ENCODE peak calls at places on chromosomes 7 and 10, in four cellular contexts. C is naive thymus-derived CD8-positive, alpha-beta T cell; M is right cardiac atrium; E is NCI-H345. X is an unnamed sample.

GRCh38 chr10:69123306-69123746 is 652 bp upstream of the VPS26A start:
- DNase-seq in C (no peak), M (peak; percentile 84), E (peak; percentile 36), X (no peak)

GRCh38 chr7:33970566-33970965 is 65.2 kb downstream of the BMPER start:
- DNase-seq in C (no peak), M (no peak), E (no peak), X (no peak)

GRCh38 chr7:27115161-27116018 is 12.9 kb upstream of the HOXA2 start:
- DNase-seq in C (no peak), M (no peak), E (no peak), X (peak; percentile 81)

GRCh38 chr7:50792342-50793114 is 9.8 kb upstream of the GRB10 start:
- DNase-seq in C (peak; percentile 18), M (peak; percentile 81), E (peak; percentile 34), X (peak; percentile 78)

GRCh38 chr10:98268694-98269386 is 846 bp upstream of the LOXL4 start:
- DNase-seq in C (no peak), M (no peak), E (peak; percentile 69), X (peak; percentile 73)

GRCh38 chr7:4078580-4078979 is 603.5 kb upstream of the FOXK1 start:
- DNase-seq in C (no peak), M (no peak), E (no peak), X (no peak)

GRCh38 chr10:13351340-13351915 is 3.3 kb upstream of the SEPHS1 start:
- DNase-seq in C (peak; percentile 47), M (no peak), E (no peak), X (no peak)

GRCh38 chr10:6796231-6796630 is 216.2 kb upstream of the PRKCQ start:
- DNase-seq in C (no peak), M (no peak), E (no peak), X (no peak)

GRCh38 chr7:5780801-5781496 is 514 bp downstream of the RNF216 start:
- DNase-seq in C (no peak), M (peak; percentile 78), E (peak; percentile 44), X (peak; percentile 84)

GRCh38 chr7:158239290-158239981 is 348.2 kb downstream of the PTPRN2 start:
- DNase-seq in C (no peak), M (peak; percentile 71), E (peak; percentile 94), X (no peak)

GRCh38 chr7:120519224-120519623 is 246.2 kb downstream of the KCND2 start:
- DNase-seq in C (no peak), M (no peak), E (no peak), X (no peak)

GRCh38 chr10:7525314-7526016 is 114.6 kb upstream of the SFMBT2 start:
- DNase-seq in C (peak; percentile 73), M (no peak), E (peak; percentile 27), X (no peak)

GRCh38 chr10:129468187-129468586 is 1.1 kb downstream of the MGMT start:
- DNase-seq in C (no peak), M (no peak), E (no peak), X (peak; percentile 52)

GRCh38 chr10:21173433-21173963 is 276.4 kb upstream of the NEBL start:
- DNase-seq in C (no peak), M (peak; percentile 44), E (peak; percentile 30), X (peak; percentile 55)

GRCh38 chr10:86520871-86521619 is 547 bp downstream of the WAPL start:
- DNase-seq in C (peak; percentile 31), M (peak; percentile 83), E (peak; percentile 3), X (peak; percentile 84)

GRCh38 chr7:98394377-98394836 is 6.5 kb downstream of the BAIAP2L1 start:
- DNase-seq in C (no peak), M (no peak), E (no peak), X (no peak)

GRCh38 chr7:142859829-142860228 is 5.0 kb downstream of the EPHB6 start:
- DNase-seq in C (no peak), M (peak; percentile 80), E (no peak), X (no peak)

GRCh38 chr10:21202766-21203457 is 305.8 kb upstream of the NEBL start:
- DNase-seq in C (no peak), M (no peak), E (no peak), X (no peak)

GRCh38 chr7:2609001-2609411 is 22.8 kb upstream of the TTYH3 start:
- DNase-seq in C (peak; percentile 9), M (peak; percentile 68), E (no peak), X (peak; percentile 61)

GRCh38 chr10:122515588-122516231 is 44.8 kb upstream of the DMBT1 start:
- DNase-seq in C (peak; percentile 48), M (peak; percentile 72), E (no peak), X (no peak)

GRCh38 chr7:43071604-43072003 is 40.8 kb upstream of the HECW1 start:
- DNase-seq in C (no peak), M (no peak), E (no peak), X (no peak)

GRCh38 chr10:103395754-103396066 is 565 bp downstream of the ATP5MK start:
- DNase-seq in C (no peak), M (no peak), E (no peak), X (no peak)

GRCh38 chr10:111822661-111823060 is 360.9 kb downstream of the GPAM start:
- DNase-seq in C (no peak), M (no peak), E (no peak), X (no peak)

GRCh38 chr7:87413951-87414381 is 61.5 kb downstream of the ABCB4 start:
- DNase-seq in C (no peak), M (no peak), E (no peak), X (no peak)

GRCh38 chr10:114962441-114962840 is 24.4 kb downstream of the TRUB1 start:
- DNase-seq in C (no peak), M (no peak), E (no peak), X (no peak)

GRCh38 chr10:24456319-24456718 is 247.4 kb downstream of the KIAA1217 start:
- DNase-seq in C (no peak), M (no peak), E (no peak), X (no peak)

GRCh38 chr10:62046522-62047239 is 145.2 kb downstream of the ARID5B start:
- DNase-seq in C (no peak), M (peak; percentile 61), E (no peak), X (no peak)

GRCh38 chr10:120984221-120984620 is 133.1 kb downstream of the WDR11 start:
- DNase-seq in C (no peak), M (no peak), E (no peak), X (no peak)

GRCh38 chr10:79049931-79050895 is 18.6 kb upstream of the ZMIZ1 start:
- DNase-seq in C (no peak), M (no peak), E (no peak), X (peak; percentile 23)

GRCh38 chr10:96053985-96054384 is 10.6 kb downstream of the CCNJ start:
- DNase-seq in C (no peak), M (no peak), E (no peak), X (no peak)

GRCh38 chr7:54546081-54546985 is 4.2 kb downstream of the VSTM2A start:
- DNase-seq in C (no peak), M (peak; percentile 30), E (peak; percentile 58), X (no peak)

X was measured in kidney.